ENCODE peak calls at places on chromosomes 11 and 22, in five cellular contexts. U, D, P, X and W are unnamed samples.

GRCh38 chr11:9265211-9266131 is at the start of gene DENND5A:
- DNase-seq in U (peak), D (peak), P (peak), X (peak), W (peak)

GRCh38 chr11:16291729-16292128 is 64.6 kb downstream of the SOX6 start:
- DNase-seq in U (no peak), D (no peak), P (no peak), X (no peak), W (no peak)

GRCh38 chr22:45587638-45588481 is 83.8 kb upstream of the ATXN10 start:
- DNase-seq in U (no peak), D (no peak), P (no peak), X (no peak), W (no peak)

GRCh38 chr11:75326439-75326810 is 25.0 kb downstream of the ARRB1 start:
- DNase-seq in U (no peak), D (no peak), P (no peak), X (no peak), W (no peak)

GRCh38 chr11:19793356-19793755 is 80.7 kb downstream of the NAV2 start:
- DNase-seq in U (no peak), D (no peak), P (no peak), X (no peak), W (no peak)

GRCh38 chr11:125694951-125695350 is 14.3 kb upstream of the ACRV1 start:
- DNase-seq in U (no peak), D (no peak), P (no peak), X (no peak), W (no peak)

GRCh38 chr11:65988791-65989592 is 13.0 kb downstream of the EIF1AD start:
- DNase-seq in U (peak), D (peak), P (peak), X (peak), W (peak)

GRCh38 chr22:35972559-35972958 is 56.1 kb downstream of the RBFOX2 start:
- DNase-seq in U (no peak), D (no peak), P (no peak), X (no peak), W (no peak)

GRCh38 chr11:62737196-62737595 is 8.9 kb downstream of the TTC9C start:
- DNase-seq in U (no peak), D (no peak), P (no peak), X (no peak), W (no peak)

GRCh38 chr11:11810764-11811726 is 30.7 kb upstream of the USP47 start:
- DNase-seq in U (peak), D (no peak), P (no peak), X (no peak), W (no peak)

GRCh38 chr11:109728056-109728455 is 306.1 kb downstream of the C11orf87 start:
- DNase-seq in U (no peak), D (no peak), P (no peak), X (no peak), W (no peak)

GRCh38 chr22:49155039-49155808 is 672.4 kb downstream of the BRD1 start:
- DNase-seq in U (no peak), D (no peak), P (no peak), X (no peak), W (peak)

GRCh38 chr22:28903080-28903479 is 19.7 kb downstream of the ZNRF3 start:
- DNase-seq in U (no peak), D (no peak), P (no peak), X (no peak), W (no peak)

GRCh38 chr11:87804176-87804575 is 371.1 kb downstream of the RAB38 start:
- DNase-seq in U (no peak), D (no peak), P (no peak), X (no peak), W (no peak)

GRCh38 chr11:7890417-7891179 is 40.5 kb downstream of the OR10A6 start:
- DNase-seq in U (no peak), D (no peak), P (no peak), X (no peak), W (no peak)

GRCh38 chr11:120244476-120244875 is 4.5 kb downstream of the POU2F3 start:
- DNase-seq in U (no peak), D (no peak), P (no peak), X (no peak), W (peak)

GRCh38 chr22:36901411-36902142 is 11.9 kb upstream of the CSF2RB start:
- DNase-seq in U (no peak), D (no peak), P (no peak), X (no peak), W (no peak)

GRCh38 chr11:35820614-35821013 is 123.2 kb upstream of the LDLRAD3 start:
- DNase-seq in U (no peak), D (no peak), P (no peak), X (no peak), W (no peak)

GRCh38 chr11:1825039-1825740 is 9.6 kb upstream of the SYT8 start:
- DNase-seq in U (peak), D (no peak), P (peak), X (no peak), W (peak)

GRCh38 chr11:44833869-44834452 is 107.2 kb downstream of the TSPAN18 start:
- DNase-seq in U (no peak), D (no peak), P (peak), X (no peak), W (no peak)

GRCh38 chr22:43174941-43175531 is 11.9 kb downstream of the TTLL12 start:
- DNase-seq in U (no peak), D (no peak), P (no peak), X (no peak), W (no peak)

GRCh38 chr11:27296406-27296994 is 66.5 kb downstream of the CCDC34 start:
- DNase-seq in U (peak), D (no peak), P (peak), X (peak), W (peak)

GRCh38 chr11:118618115-118618990 is 10.9 kb downstream of the PHLDB1 start:
- DNase-seq in U (no peak), D (no peak), P (no peak), X (no peak), W (no peak)

GRCh38 chr11:33910261-33910959 is 18.5 kb upstream of the LMO2 start:
- DNase-seq in U (no peak), D (no peak), P (no peak), X (no peak), W (no peak)

GRCh38 chr11:62149986-62150886 is 26.4 kb downstream of the INCENP start:
- DNase-seq in U (no peak), D (no peak), P (no peak), X (no peak), W (no peak)

GRCh38 chr11:106624377-106624776 is 393.9 kb downstream of the GUCY1A2 start:
- DNase-seq in U (no peak), D (no peak), P (no peak), X (no peak), W (no peak)

GRCh38 chr11:35951659-35952058 is 7.8 kb downstream of the LDLRAD3 start:
- DNase-seq in U (no peak), D (no peak), P (no peak), X (no peak), W (no peak)

GRCh38 chr22:27152883-27153282 is 495.5 kb downstream of the MIAT start:
- DNase-seq in U (no peak), D (no peak), P (no peak), X (no peak), W (no peak)

GRCh38 chr11:5505363-5506048 is 4.3 kb downstream of the UBQLN3 start:
- DNase-seq in U (no peak), D (no peak), P (no peak), X (no peak), W (no peak)

GRCh38 chr11:94511932-94512781 is at the start of gene C11orf97:
- DNase-seq in U (peak), D (peak), P (no peak), X (no peak), W (peak)

GRCh38 chr11:57430946-57431345 is 4.0 kb upstream of the SLC43A3 start:
- DNase-seq in U (peak), D (no peak), P (no peak), X (no peak), W (no peak)

GRCh38 chr11:102589047-102589459 is 36.1 kb downstream of the MMP20 start:
- DNase-seq in U (peak), D (no peak), P (no peak), X (no peak), W (no peak)

GRCh38 chr11:90223248-90223585 is 368 bp upstream of the CHORDC1 start:
- DNase-seq in U (no peak), D (no peak), P (no peak), X (no peak), W (no peak)

GRCh38 chr11:2387266-2387982 is 10.3 kb downstream of the CD81 start:
- DNase-seq in U (no peak), D (no peak), P (no peak), X (no peak), W (no peak)

GRCh38 chr11:126997196-126997595 is 3.4 kb downstream of the KIRREL3 start:
- DNase-seq in U (no peak), D (no peak), P (no peak), X (no peak), W (no peak)

GRCh38 chr11:15006139-15006759 is 34.1 kb upstream of the CALCA start:
- DNase-seq in U (peak), D (peak), P (peak), X (peak), W (peak)

GRCh38 chr11:2444301-2445106 is at the start of the genes KCNQ1 and TRPM5:
- DNase-seq in U (no peak), D (peak), P (peak), X (no peak), W (no peak)

GRCh38 chr22:50483977-50484853 is 2.4 kb upstream of the MIOX start:
- DNase-seq in U (no peak), D (no peak), P (no peak), X (no peak), W (no peak)

GRCh38 chr11:20162824-20163777 is 2.8 kb upstream of the DBX1 start:
- DNase-seq in U (no peak), D (no peak), P (no peak), X (no peak), W (peak)

GRCh38 chr11:112361396-112361795 is 100.7 kb upstream of the PLET1 start:
- DNase-seq in U (no peak), D (no peak), P (no peak), X (no peak), W (no peak)